ENCODE peak calls at places on chromosomes 12 and 14, in ten cellular contexts. O is A549; J is fibroblast of lung; S is ovary; L is CD8-positive, alpha-beta T cell; Q is colonic mucosa; D is psoas muscle; W is cardiac muscle cell; C is CD8-positive, alpha-beta memory T cell; U is endothelial cell of umbilical vein. H is an unnamed sample.
A peak's percentile ranks its signal among the peaks of the same experiment; 100 is the strongest.

GRCh38 chr14:63045612-63046320 is 508 bp upstream of the KCNH5 start:
- DNase-seq in O (peak; percentile 37), J (peak; percentile 61), S (no peak), L (no peak), Q (no peak), D (peak; percentile 43), W (peak; percentile 68), C (no peak), U (no peak), H (no peak)

GRCh38 chr12:78898416-78898815 is 33.8 kb downstream of the SYT1 start:
- DNase-seq in O (no peak), J (peak; percentile 78), S (peak; percentile 46), L (no peak), Q (no peak), D (peak; percentile 35), W (peak; percentile 18), C (no peak), U (peak; percentile 37), H (no peak)

GRCh38 chr12:93773122-93773871 is 96.1 kb downstream of the CRADD start:
- DNase-seq in O (no peak), J (peak; percentile 70), S (no peak), L (no peak), Q (no peak), D (no peak), W (no peak), C (peak; percentile 22), U (no peak), H (no peak)

GRCh38 chr12:78208106-78208505 is 377.4 kb downstream of the NAV3 start:
- DNase-seq in O (no peak), J (peak; percentile 67), S (no peak), L (no peak), Q (no peak), D (no peak), W (no peak), C (no peak), U (no peak), H (no peak)

GRCh38 chr14:23469906-23470403 is 452 bp downstream of the NGDN start:
- DNase-seq in O (no peak), J (peak; percentile 14), S (no peak), L (no peak), Q (no peak), D (no peak), W (no peak), C (no peak), U (no peak), H (no peak)

GRCh38 chr14:50860478-50861086 is 11.3 kb upstream of the ABHD12B start:
- DNase-seq in O (peak; percentile 78), J (peak; percentile 68), S (peak; percentile 82), L (peak; percentile 84), Q (peak; percentile 89), D (peak; percentile 84), W (peak; percentile 80), C (peak; percentile 85), U (peak; percentile 92), H (peak; percentile 96)

GRCh38 chr12:50050410-50051280 is 6.8 kb upstream of the ASIC1 start:
- DNase-seq in O (no peak), J (peak; percentile 60), S (peak; percentile 80), L (no peak), Q (peak; percentile 45), D (peak; percentile 85), W (peak; percentile 49), C (no peak), U (no peak), H (no peak)

GRCh38 chr12:43807361-43807760 is 1.2 kb upstream of the TWF1 start:
- DNase-seq in O (no peak), J (no peak), S (no peak), L (no peak), Q (no peak), D (no peak), W (no peak), C (no peak), U (no peak), H (no peak)

DNA sequence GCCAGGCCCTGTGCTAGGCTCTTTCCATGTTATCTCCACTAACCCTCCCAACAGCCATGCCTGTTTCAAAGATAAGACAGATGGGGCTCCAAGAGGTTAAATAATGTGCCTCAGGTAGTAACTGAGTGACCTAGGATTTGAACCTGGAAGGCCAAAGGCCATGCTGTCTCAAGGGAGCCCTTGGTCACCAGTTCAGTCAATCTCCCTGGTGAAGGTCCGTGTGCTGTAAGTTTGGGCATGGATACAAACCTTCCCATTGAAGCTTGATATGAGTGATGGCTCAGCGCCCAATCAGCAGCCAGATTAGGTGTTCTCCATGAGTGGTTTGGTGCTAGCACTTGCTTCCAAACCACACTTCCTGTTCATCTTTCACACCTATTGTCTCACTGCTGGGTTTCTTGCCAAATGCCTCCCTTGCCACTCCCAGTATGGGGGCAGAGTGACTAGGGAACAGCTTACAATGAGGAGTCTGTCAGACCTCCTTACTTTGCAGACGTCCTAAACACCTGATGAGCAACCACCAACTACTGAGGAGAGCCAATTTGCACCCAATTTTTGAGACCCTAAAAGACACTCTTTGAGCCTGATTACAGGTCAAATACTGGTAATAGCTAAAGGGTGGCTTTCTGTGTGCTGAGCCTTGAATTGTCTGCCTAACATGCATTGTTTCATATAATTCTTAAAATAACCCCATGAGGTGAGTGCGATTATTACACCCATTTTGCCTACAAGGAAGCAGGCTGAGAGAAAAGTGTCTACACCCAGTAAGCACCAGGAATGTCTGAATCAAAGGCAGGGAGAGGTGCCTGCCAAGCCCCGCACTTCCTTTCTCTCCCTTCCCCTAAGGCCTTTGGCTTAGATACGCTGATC is 48.5 kb upstream of the FOS start:
- DNase-seq in O (peak; percentile 84), J (peak; percentile 79), S (no peak), L (peak; percentile 25), Q (peak; percentile 66), D (peak; percentile 62), W (no peak), C (peak; percentile 52), U (peak; percentile 50), H (peak; percentile 76)
- H3K27ac ChIP-seq in O (peak overlapping the region; percentile 35), J (no peak overlapping the region), S (no peak overlapping the region), L (no peak overlapping the region), Q (peak overlapping the region; percentile 76), D (peak overlapping the region; percentile 71), W (no peak overlapping the region), C (peak overlapping the region; percentile 45), U (no peak overlapping the region), H (peak overlapping the region; percentile 72)

GRCh38 chr12:132941336-132941954 is 14.7 kb downstream of the ZNF605 start:
- DNase-seq in O (no peak), J (no peak), S (no peak), L (no peak), Q (no peak), D (no peak), W (no peak), C (no peak), U (no peak), H (no peak)

GRCh38 chr12:132937476-132937875 is 18.6 kb downstream of the ZNF605 start:
- DNase-seq in O (peak; percentile 31), J (no peak), S (no peak), L (no peak), Q (no peak), D (no peak), W (no peak), C (no peak), U (no peak), H (no peak)

GRCh38 chr12:132942611-132943010 is 13.5 kb downstream of the ZNF605 start:
- DNase-seq in O (no peak), J (no peak), S (no peak), L (no peak), Q (no peak), D (no peak), W (no peak), C (no peak), U (no peak), H (no peak)

GRCh38 chr12:132936163-132936562 is 19.9 kb downstream of the ZNF605 start:
- DNase-seq in O (no peak), J (no peak), S (no peak), L (no peak), Q (no peak), D (no peak), W (no peak), C (no peak), U (no peak), H (no peak)

DNA sequence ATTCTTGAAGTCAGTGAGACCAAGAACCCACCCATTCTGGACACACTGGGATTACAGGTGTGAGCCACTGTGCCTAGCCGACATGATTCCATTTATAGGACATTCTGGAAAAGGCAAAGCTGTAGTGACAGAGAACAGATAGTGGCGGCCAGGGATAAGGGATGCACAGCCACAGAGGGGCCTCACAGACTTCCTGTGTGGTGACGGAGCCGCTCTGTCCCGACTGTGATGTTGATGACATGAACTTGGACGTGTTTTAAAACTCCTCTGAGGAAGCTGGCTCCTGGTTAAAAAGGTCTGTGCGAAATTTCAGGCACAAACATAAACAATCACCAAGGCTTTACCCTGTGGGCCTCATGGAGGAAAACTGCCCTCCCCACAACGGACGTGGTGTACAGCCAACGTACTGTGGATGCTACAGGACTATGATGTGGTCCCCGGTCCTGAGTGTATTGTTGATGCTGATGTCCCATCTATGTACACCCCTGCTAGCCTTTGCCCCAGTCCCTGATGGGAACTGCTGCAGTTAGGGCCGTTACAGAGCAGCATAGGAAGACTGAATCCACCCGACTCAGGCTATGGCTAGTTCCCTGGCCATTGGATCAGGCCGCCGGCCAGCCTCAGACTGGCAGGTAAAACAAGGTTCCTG is 15.9 kb downstream of the ZNF605 start:
- DNase-seq in O (no peak), J (no peak), S (no peak), L (no peak), Q (no peak), D (no peak), W (no peak), C (no peak), U (no peak), H (no peak)
- H3K9me3 ChIP-seq in O (peaks cover 75% of the 10 kb centered on the region), J (peaks cover 9% of the 10 kb centered on the region), S (peaks cover 54% of the 10 kb centered on the region), L (peaks cover 14% of the 10 kb centered on the region), Q (no peaks in the 10 kb centered on the region), D (peaks cover 63% of the 10 kb centered on the region), W (no peaks in the 10 kb centered on the region), C (peaks cover 7% of the 10 kb centered on the region), U (peaks cover 9% of the 10 kb centered on the region), H (no peaks in the 10 kb centered on the region)

DNA sequence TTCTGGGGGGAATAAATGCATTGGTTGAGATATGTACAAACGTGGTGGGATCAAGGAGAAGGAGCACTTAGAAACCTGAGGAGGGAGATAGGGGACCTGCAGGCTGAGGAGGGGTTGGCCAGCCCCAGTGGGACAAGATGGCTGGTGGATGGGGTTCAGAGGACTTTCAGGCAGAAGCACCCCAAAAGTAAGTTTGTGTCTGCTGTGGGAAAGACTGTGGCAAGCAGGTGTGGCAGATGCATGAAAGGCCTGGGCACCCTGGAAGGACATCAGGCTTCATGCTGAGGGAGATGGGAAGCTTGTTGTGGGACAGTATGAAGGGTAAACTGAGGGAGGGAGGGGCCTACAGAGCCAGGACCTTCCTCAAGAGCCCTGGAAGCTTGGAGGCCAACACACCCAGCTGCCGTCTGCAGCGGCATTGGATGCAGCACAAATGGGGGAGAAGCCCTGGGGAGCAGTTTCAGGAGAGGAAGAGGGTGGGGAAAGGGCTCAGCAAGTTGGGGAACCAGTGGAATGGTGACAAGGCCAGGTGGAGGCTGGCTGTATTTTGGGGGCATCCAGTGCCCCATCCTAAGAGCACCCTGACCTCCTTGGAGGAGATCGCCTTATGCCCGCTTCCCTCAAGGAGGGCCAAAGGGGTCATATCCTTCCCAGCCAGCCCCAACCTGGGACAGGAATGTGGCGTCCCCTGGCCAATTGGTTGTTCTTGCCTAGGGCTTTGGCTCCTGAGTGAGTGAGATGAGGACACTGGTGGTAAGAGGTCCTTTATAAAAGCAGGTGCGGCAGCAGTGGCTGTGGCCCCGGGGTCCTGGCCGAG is 20.8 kb downstream of the NFKBIA start:
- DNase-seq in O (no peak), J (no peak), S (no peak), L (no peak), Q (no peak), D (peak; percentile 8), W (no peak), C (no peak), U (no peak), H (no peak)
- H3K27ac ChIP-seq in O (peak overlapping the region; percentile 89), J (peak overlapping the region; percentile 88), S (peak overlapping the region; percentile 90), L (no peak overlapping the region), Q (peak overlapping the region; percentile 59), D (peak overlapping the region; percentile 98), W (peak overlapping the region; percentile 83), C (no peak overlapping the region), U (peak overlapping the region; percentile 80), H (peak overlapping the region; percentile 89)

DNA sequence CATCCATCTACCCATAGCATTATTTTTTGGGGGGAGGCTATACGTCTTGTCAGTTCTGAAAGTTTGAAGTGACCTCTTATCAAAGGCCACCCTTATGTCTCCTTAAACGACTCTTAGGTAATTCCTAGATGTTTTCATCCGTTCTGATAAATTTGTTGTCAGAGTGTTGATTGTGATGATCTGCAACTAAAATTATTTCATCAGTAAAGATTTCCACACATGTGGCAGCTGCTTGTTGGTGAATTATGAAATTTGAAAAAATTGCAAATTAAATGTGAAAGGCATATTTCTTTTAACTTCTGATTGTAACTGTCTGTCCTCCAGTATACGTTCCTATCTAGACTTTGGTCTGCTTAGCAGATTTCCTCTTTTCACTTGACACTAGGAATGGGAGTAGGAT is 1.4 kb downstream of the ADIPOR2 start:
- DNase-seq in O (no peak), J (no peak), S (no peak), L (no peak), Q (no peak), D (no peak), W (no peak), C (no peak), U (no peak), H (no peak)
- H3K9me3 ChIP-seq in O (no peaks in the 10 kb centered on the region), J (no peaks in the 10 kb centered on the region), S (no peaks in the 10 kb centered on the region), L (no peaks in the 10 kb centered on the region), Q (no peaks in the 10 kb centered on the region), D (no peaks in the 10 kb centered on the region), W (no peaks in the 10 kb centered on the region), C (no peaks in the 10 kb centered on the region), U (no peaks in the 10 kb centered on the region), H (no peaks in the 10 kb centered on the region)

H was measured in Peyer's patch.